ENCODE peak calls at places on chromosomes 7 and 10, in eight cellular contexts. One of them, this sample, is unnamed.

GRCh38 chr10:15370741-15371701 is at the start of gene FAM171A1:
- DNase-seq in psoas muscle: peak
- DNase-seq in A549: peak
- DNase-seq in Peyer's patch: peak
- DNase-seq in GM06990: peak
- DNase-seq in GM13976: peak
- DNase-seq in cardiac muscle cell: peak
- DNase-seq in heart right ventricle: peak
- DNase-seq in this sample: peak

GRCh38 chr10:43250625-43250924 is 16.3 kb downstream of the RASGEF1A start:
- DNase-seq in psoas muscle: no peak
- DNase-seq in A549: no peak
- DNase-seq in Peyer's patch: peak
- DNase-seq in GM06990: no peak
- DNase-seq in GM13976: no peak
- DNase-seq in cardiac muscle cell: no peak
- DNase-seq in heart right ventricle: peak
- DNase-seq in this sample: no peak

GRCh38 chr10:127344346-127344745 is 148.0 kb upstream of the INSYN2A start:
- DNase-seq in psoas muscle: no peak
- DNase-seq in A549: no peak
- DNase-seq in Peyer's patch: no peak
- DNase-seq in GM06990: no peak
- DNase-seq in GM13976: no peak
- DNase-seq in cardiac muscle cell: no peak
- DNase-seq in heart right ventricle: no peak
- DNase-seq in this sample: no peak

GRCh38 chr7:94618134-94618533 is 37.8 kb downstream of the SGCE start:
- DNase-seq in psoas muscle: no peak
- DNase-seq in A549: no peak
- DNase-seq in Peyer's patch: no peak
- DNase-seq in GM06990: no peak
- DNase-seq in GM13976: no peak
- DNase-seq in cardiac muscle cell: no peak
- DNase-seq in heart right ventricle: no peak
- DNase-seq in this sample: no peak

GRCh38 chr10:45470098-45471012 is 96.3 kb downstream of the ALOX5 start:
- DNase-seq in psoas muscle: no peak
- DNase-seq in A549: no peak
- DNase-seq in Peyer's patch: peak
- DNase-seq in GM06990: peak
- DNase-seq in GM13976: peak
- DNase-seq in cardiac muscle cell: peak
- DNase-seq in heart right ventricle: peak
- DNase-seq in this sample: no peak

GRCh38 chr10:72126184-72126871 is 38.0 kb upstream of the SPOCK2 start:
- DNase-seq in psoas muscle: no peak
- DNase-seq in A549: peak
- DNase-seq in Peyer's patch: no peak
- DNase-seq in GM06990: no peak
- DNase-seq in GM13976: peak
- DNase-seq in cardiac muscle cell: peak
- DNase-seq in heart right ventricle: no peak
- DNase-seq in this sample: peak

GRCh38 chr10:117074621-117075020 is 63.4 kb downstream of the VAX1 start:
- DNase-seq in psoas muscle: no peak
- DNase-seq in A549: peak
- DNase-seq in Peyer's patch: no peak
- DNase-seq in GM06990: no peak
- DNase-seq in GM13976: no peak
- DNase-seq in cardiac muscle cell: no peak
- DNase-seq in heart right ventricle: no peak
- DNase-seq in this sample: no peak

GRCh38 chr10:20147679-20148078 is 331.4 kb downstream of the PLXDC2 start:
- DNase-seq in psoas muscle: no peak
- DNase-seq in A549: no peak
- DNase-seq in Peyer's patch: no peak
- DNase-seq in GM06990: no peak
- DNase-seq in GM13976: no peak
- DNase-seq in cardiac muscle cell: no peak
- DNase-seq in heart right ventricle: no peak
- DNase-seq in this sample: no peak

GRCh38 chr10:121096617-121097431 is 245.7 kb downstream of the WDR11 start:
- DNase-seq in psoas muscle: no peak
- DNase-seq in A549: no peak
- DNase-seq in Peyer's patch: peak
- DNase-seq in GM06990: no peak
- DNase-seq in GM13976: no peak
- DNase-seq in cardiac muscle cell: no peak
- DNase-seq in heart right ventricle: peak
- DNase-seq in this sample: no peak

GRCh38 chr7:45574521-45575500 is 643 bp downstream of the ADCY1 start:
- DNase-seq in psoas muscle: peak
- DNase-seq in A549: peak
- DNase-seq in Peyer's patch: no peak
- DNase-seq in GM06990: peak
- DNase-seq in GM13976: peak
- DNase-seq in cardiac muscle cell: peak
- DNase-seq in heart right ventricle: no peak
- DNase-seq in this sample: peak

GRCh38 chr7:45026984-45027773 is 27.2 kb downstream of the CCM2 start:
- DNase-seq in psoas muscle: no peak
- DNase-seq in A549: no peak
- DNase-seq in Peyer's patch: peak
- DNase-seq in GM06990: peak
- DNase-seq in GM13976: no peak
- DNase-seq in cardiac muscle cell: no peak
- DNase-seq in heart right ventricle: no peak
- DNase-seq in this sample: no peak

GRCh38 chr10:51145388-51145787 is 71.1 kb downstream of the PRKG1 start:
- DNase-seq in psoas muscle: no peak
- DNase-seq in A549: no peak
- DNase-seq in Peyer's patch: no peak
- DNase-seq in GM06990: no peak
- DNase-seq in GM13976: no peak
- DNase-seq in cardiac muscle cell: no peak
- DNase-seq in heart right ventricle: no peak
- DNase-seq in this sample: no peak

GRCh38 chr7:47088329-47089067 is 493.4 kb downstream of the TNS3 start:
- DNase-seq in psoas muscle: peak
- DNase-seq in A549: peak
- DNase-seq in Peyer's patch: peak
- DNase-seq in GM06990: peak
- DNase-seq in GM13976: peak
- DNase-seq in cardiac muscle cell: peak
- DNase-seq in heart right ventricle: peak
- DNase-seq in this sample: peak

GRCh38 chr7:142391191-142391992 is 133.5 kb upstream of the PRSS58 start:
- DNase-seq in psoas muscle: no peak
- DNase-seq in A549: no peak
- DNase-seq in Peyer's patch: peak
- DNase-seq in GM06990: no peak
- DNase-seq in GM13976: peak
- DNase-seq in cardiac muscle cell: peak
- DNase-seq in heart right ventricle: no peak
- DNase-seq in this sample: no peak
- TF ChIP-seq CTCF in psoas muscle: peak
- TF ChIP-seq CTCF in A549: no peak
- TF ChIP-seq CTCF in Peyer's patch: no peak
- TF ChIP-seq CTCF in GM06990: peak
- TF ChIP-seq CTCF in GM13976: peak
- TF ChIP-seq CTCF in cardiac muscle cell: peak
- TF ChIP-seq CTCF in heart right ventricle: no peak
- TF ChIP-seq CTCF in this sample: no peak

GRCh38 chr7:666454-667292 is 59.8 kb upstream of the DNAAF5 start:
- DNase-seq in psoas muscle: no peak
- DNase-seq in A549: no peak
- DNase-seq in Peyer's patch: no peak
- DNase-seq in GM06990: no peak
- DNase-seq in GM13976: no peak
- DNase-seq in cardiac muscle cell: no peak
- DNase-seq in heart right ventricle: no peak
- DNase-seq in this sample: no peak

GRCh38 chr7:665751-666453 is 60.6 kb upstream of the DNAAF5 start:
- DNase-seq in psoas muscle: peak
- DNase-seq in A549: no peak
- DNase-seq in Peyer's patch: no peak
- DNase-seq in GM06990: no peak
- DNase-seq in GM13976: no peak
- DNase-seq in cardiac muscle cell: peak
- DNase-seq in heart right ventricle: peak
- DNase-seq in this sample: no peak

GRCh38 chr7:665251-665650 is 61.2 kb upstream of the DNAAF5 start:
- DNase-seq in psoas muscle: no peak
- DNase-seq in A549: no peak
- DNase-seq in Peyer's patch: no peak
- DNase-seq in GM06990: no peak
- DNase-seq in GM13976: no peak
- DNase-seq in cardiac muscle cell: no peak
- DNase-seq in heart right ventricle: no peak
- DNase-seq in this sample: no peak

GRCh38 chr7:662576-662975 is 63.9 kb upstream of the DNAAF5 start:
- DNase-seq in psoas muscle: no peak
- DNase-seq in A549: no peak
- DNase-seq in Peyer's patch: no peak
- DNase-seq in GM06990: no peak
- DNase-seq in GM13976: no peak
- DNase-seq in cardiac muscle cell: no peak
- DNase-seq in heart right ventricle: no peak
- DNase-seq in this sample: no peak

GRCh38 chr7:664402-664775 is 62.1 kb upstream of the DNAAF5 start:
- DNase-seq in psoas muscle: no peak
- DNase-seq in A549: no peak
- DNase-seq in Peyer's patch: no peak
- DNase-seq in GM06990: no peak
- DNase-seq in GM13976: no peak
- DNase-seq in cardiac muscle cell: no peak
- DNase-seq in heart right ventricle: no peak
- DNase-seq in this sample: no peak
- TF ChIP-seq CTCF in psoas muscle: no peak
- TF ChIP-seq CTCF in A549: no peak
- TF ChIP-seq CTCF in Peyer's patch: no peak
- TF ChIP-seq CTCF in GM06990: no peak
- TF ChIP-seq CTCF in GM13976: no peak
- TF ChIP-seq CTCF in cardiac muscle cell: no peak
- TF ChIP-seq CTCF in heart right ventricle: no peak
- TF ChIP-seq CTCF in this sample: no peak

GRCh38 chr7:50486512-50486911 is 36.4 kb upstream of the FIGNL1 start:
- DNase-seq in psoas muscle: no peak
- DNase-seq in A549: no peak
- DNase-seq in Peyer's patch: no peak
- DNase-seq in GM06990: no peak
- DNase-seq in GM13976: no peak
- DNase-seq in cardiac muscle cell: no peak
- DNase-seq in heart right ventricle: no peak
- DNase-seq in this sample: no peak

GRCh38 chr7:50476953-50477625 is 26.9 kb upstream of the FIGNL1 start:
- DNase-seq in psoas muscle: no peak
- DNase-seq in A549: no peak
- DNase-seq in Peyer's patch: no peak
- DNase-seq in GM06990: no peak
- DNase-seq in GM13976: no peak
- DNase-seq in cardiac muscle cell: no peak
- DNase-seq in heart right ventricle: no peak
- DNase-seq in this sample: no peak

GRCh38 chr7:50477640-50478039 is 27.5 kb upstream of the FIGNL1 start:
- DNase-seq in psoas muscle: no peak
- DNase-seq in A549: no peak
- DNase-seq in Peyer's patch: no peak
- DNase-seq in GM06990: no peak
- DNase-seq in GM13976: no peak
- DNase-seq in cardiac muscle cell: no peak
- DNase-seq in heart right ventricle: no peak
- DNase-seq in this sample: no peak

GRCh38 chr7:50479743-50480517 is 29.8 kb upstream of the FIGNL1 start:
- DNase-seq in psoas muscle: no peak
- DNase-seq in A549: no peak
- DNase-seq in Peyer's patch: no peak
- DNase-seq in GM06990: no peak
- DNase-seq in GM13976: no peak
- DNase-seq in cardiac muscle cell: no peak
- DNase-seq in heart right ventricle: no peak
- DNase-seq in this sample: no peak

DNA sequence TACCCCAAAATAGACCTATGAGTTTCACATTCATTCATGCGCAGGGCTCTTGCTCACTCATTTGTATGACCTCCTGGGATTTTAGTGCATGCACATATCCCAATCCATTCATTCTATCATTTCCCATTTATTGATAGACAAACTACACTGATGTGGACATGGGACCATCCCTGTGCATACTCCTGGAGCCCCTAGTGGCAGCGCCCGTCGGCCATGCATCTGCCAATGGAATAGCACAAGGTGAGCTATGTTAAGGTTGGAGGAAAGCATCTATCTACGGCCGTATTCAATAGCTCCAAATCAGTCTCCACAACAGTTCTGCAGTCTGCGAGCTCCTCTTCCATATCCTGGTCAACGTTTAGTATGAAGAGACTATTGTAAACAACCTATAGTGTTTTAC is 31.7 kb upstream of the FIGNL1 start:
- DNase-seq in psoas muscle: no peak
- DNase-seq in A549: no peak
- DNase-seq in Peyer's patch: no peak
- DNase-seq in GM06990: no peak
- DNase-seq in GM13976: no peak
- DNase-seq in cardiac muscle cell: no peak
- DNase-seq in heart right ventricle: no peak
- DNase-seq in this sample: no peak
- TF ChIP-seq CTCF in psoas muscle: no peak
- TF ChIP-seq CTCF in A549: no peak
- TF ChIP-seq CTCF in Peyer's patch: no peak
- TF ChIP-seq CTCF in GM06990: peak
- TF ChIP-seq CTCF in GM13976: no peak
- TF ChIP-seq CTCF in cardiac muscle cell: peak
- TF ChIP-seq CTCF in heart right ventricle: no peak
- TF ChIP-seq CTCF in this sample: no peak

GRCh38 chr7:33339074-33339805 is 209.9 kb downstream of the BBS9 start:
- DNase-seq in psoas muscle: no peak
- DNase-seq in A549: no peak
- DNase-seq in Peyer's patch: no peak
- DNase-seq in GM06990: no peak
- DNase-seq in GM13976: no peak
- DNase-seq in cardiac muscle cell: no peak
- DNase-seq in heart right ventricle: no peak
- DNase-seq in this sample: no peak

GRCh38 chr7:33336820-33337219 is 207.5 kb downstream of the BBS9 start:
- DNase-seq in psoas muscle: no peak
- DNase-seq in A549: no peak
- DNase-seq in Peyer's patch: no peak
- DNase-seq in GM06990: no peak
- DNase-seq in GM13976: no peak
- DNase-seq in cardiac muscle cell: no peak
- DNase-seq in heart right ventricle: no peak
- DNase-seq in this sample: no peak

DNA sequence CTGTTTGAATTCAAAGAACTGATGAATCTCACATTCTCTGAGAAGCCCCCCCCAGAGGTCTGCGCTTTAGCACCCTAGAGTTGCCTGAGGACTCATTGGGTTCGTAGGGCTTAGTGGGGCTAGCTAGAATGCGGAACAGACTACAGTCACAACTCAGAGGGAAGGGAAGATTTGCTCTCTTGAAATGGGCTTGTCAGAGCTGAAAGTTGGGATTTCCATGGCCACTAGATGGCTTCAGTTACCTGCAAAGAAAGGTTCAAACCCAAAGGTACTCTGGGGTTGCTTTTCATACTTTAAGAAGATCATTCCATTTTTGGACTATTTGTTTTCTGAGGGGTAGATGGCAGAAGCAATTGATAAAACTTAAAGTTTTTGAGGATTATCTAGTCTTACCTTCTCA is 205.0 kb downstream of the BBS9 start:
- DNase-seq in psoas muscle: no peak
- DNase-seq in A549: peak
- DNase-seq in Peyer's patch: no peak
- DNase-seq in GM06990: no peak
- DNase-seq in GM13976: no peak
- DNase-seq in cardiac muscle cell: peak
- DNase-seq in heart right ventricle: no peak
- DNase-seq in this sample: peak
- TF ChIP-seq CTCF in psoas muscle: peak
- TF ChIP-seq CTCF in A549: peak
- TF ChIP-seq CTCF in Peyer's patch: no peak
- TF ChIP-seq CTCF in GM06990: peak
- TF ChIP-seq CTCF in GM13976: peak
- TF ChIP-seq CTCF in cardiac muscle cell: peak
- TF ChIP-seq CTCF in heart right ventricle: no peak
- TF ChIP-seq CTCF in this sample: peak